ENCODE peak calls at places on chromosomes 6 and 20, in six cellular contexts. I is astrocyte of the spinal cord; G is small intestine; W is T-helper 2 cell; H is CD8-positive, alpha-beta T cell; Z is fibroblast of the conjunctiva. O is an unnamed sample.

GRCh38 chr6:356828-357251 is 34.7 kb upstream of the IRF4 start:
- DNase-seq in Z (no peak), I (no peak), G (no peak), W (no peak), H (no peak), O (no peak)

GRCh38 chr6:160519603-160520042 is 144.5 kb downstream of the LPA start:
- DNase-seq in H (no peak), W (no peak), G (peak; percentile 68), I (no peak), Z (no peak), O (no peak)

GRCh38 chr6:45423111-45423900 is 45.6 kb upstream of the SUPT3H start:
- DNase-seq in I (no peak), G (no peak), H (no peak), W (no peak), Z (no peak), O (peak; percentile 32)

GRCh38 chr20:63897978-63898561 is 3.1 kb downstream of the DNAJC5 start:
- DNase-seq in G (peak; percentile 54), Z (no peak), W (no peak), I (no peak), H (no peak), O (no peak)

GRCh38 chr20:32820698-32821378 is 1.1 kb downstream of the MAPRE1 start:
- DNase-seq in Z (no peak), I (no peak), W (peak; percentile 37), G (no peak), H (no peak), O (peak; percentile 31)

GRCh38 chr6:134701301-134701700 is 248.6 kb downstream of the ALDH8A1 start:
- DNase-seq in W (no peak), G (no peak), Z (no peak), H (no peak), I (no peak), O (no peak)

GRCh38 chr6:138107078-138107751 is at the start of gene PERP:
- DNase-seq in W (peak; percentile 69), Z (peak; percentile 13), I (peak; percentile 43), H (peak; percentile 30), G (peak; percentile 90), O (peak; percentile 63)

GRCh38 chr6:40358473-40359460 is 228.4 kb downstream of the LRFN2 start:
- DNase-seq in G (peak; percentile 35), Z (no peak), W (no peak), I (no peak), H (no peak), O (no peak)

GRCh38 chr6:131995924-131996323 is 44.8 kb upstream of the CCN2 start:
- DNase-seq in Z (peak; percentile 40), W (no peak), H (no peak), I (peak; percentile 82), G (no peak), O (peak; percentile 64)

GRCh38 chr20:56166781-56167465 is 81.6 kb upstream of the MC3R start:
- DNase-seq in W (no peak), G (no peak), Z (no peak), H (no peak), I (no peak), O (no peak)

GRCh38 chr20:56245761-56246160 is 2.8 kb upstream of the MC3R start:
- DNase-seq in Z (no peak), W (no peak), I (peak; percentile 6), H (no peak), G (no peak), O (no peak)

GRCh38 chr6:149433901-149434300 is 33.8 kb downstream of the SUMO4 start:
- DNase-seq in I (no peak), H (no peak), Z (no peak), W (no peak), G (no peak), O (no peak)

GRCh38 chr20:51712501-51713212 is 55.5 kb downstream of the ATP9A start:
- DNase-seq in H (no peak), G (peak; percentile 24), I (peak; percentile 27), W (no peak), Z (no peak), O (peak; percentile 25)

O was measured in ACHN.